ENCODE peak calls at places on chromosomes 3 and 15, in eight cellular contexts. R is activated T-helper 1 cell treated with anti-CD3 and anti-CD28 coated beads, Interleukin-2, amount 50 U/mL, for 16 hours; P is RPMI7951; U is stimulated activated CD4-positive, alpha-beta T cell treated with anti-CD3 and anti-CD28 coated beads, Interleukin-1b, Interleukin-23, amount 100 ng/mL, for 4 hours; X is PC-9; E is natural killer cell treated with Interleukin-12 subunit alpha and Interleukin-12 subunit beta and Interleukin-15 and Interleukin-18, amount 100 ng/mL, for 72 hours; D is naive B cell; B is B cell. V is an unnamed sample.

GRCh38 chr3:190533511-190534282 is 19.8 kb downstream of the IL1RAP start:
- DNase-seq in R (no peak), P (peak; percentile 98), U (no peak), X (peak; percentile 79), E (no peak), D (no peak), B (no peak), V (no peak)

GRCh38 chr3:183697610-183698317 is at the start of gene YEATS2:
- DNase-seq in R (peak; percentile 17), P (peak; percentile 72), U (peak; percentile 58), X (peak; percentile 71), E (peak; percentile 83), D (peak; percentile 63), B (peak; percentile 98), V (peak; percentile 4)

GRCh38 chr3:115982629-115983028 is 359.3 kb downstream of the GAP43 start:
- DNase-seq in R (no peak), P (no peak), U (no peak), X (no peak), E (no peak), D (no peak), B (no peak), V (no peak)

GRCh38 chr3:14274537-14274936 is 95.9 kb downstream of the LSM3 start:
- DNase-seq in R (no peak), P (no peak), U (no peak), X (no peak), E (no peak), D (no peak), B (no peak), V (no peak)

GRCh38 chr3:39211332-39212130 is 19.1 kb upstream of the XIRP1 start:
- DNase-seq in R (no peak), P (no peak), U (no peak), X (no peak), E (no peak), D (no peak), B (no peak), V (no peak)

GRCh38 chr15:83276661-83277060 is 7.8 kb downstream of the BNC1 start:
- DNase-seq in R (no peak), P (peak; percentile 58), U (no peak), X (no peak), E (no peak), D (no peak), B (no peak), V (no peak)

GRCh38 chr3:54826255-54826691 is 101.6 kb downstream of the LRTM1 start:
- DNase-seq in R (no peak), P (peak; percentile 83), U (no peak), X (no peak), E (no peak), D (no peak), B (no peak), V (no peak)

GRCh38 chr3:23567917-23568316 is 237.8 kb upstream of the UBE2E1 start:
- DNase-seq in R (no peak), P (peak; percentile 99), U (no peak), X (peak; percentile 34), E (no peak), D (no peak), B (no peak), V (no peak)